ENCODE peak calls at places on chromosomes 13 and 19, in five cellular contexts. C, S, L, W and E are unnamed samples.
A peak's percentile ranks its signal among the peaks of the same experiment; 100 is the strongest.

GRCh38 chr19:50377517-50377916 is 1.3 kb downstream of the NR1H2 start:
- DNase-seq in C (no peak), S (peak; percentile 72), L (no peak), W (no peak), E (no peak)

GRCh38 chr19:1269478-1270167 is 491 bp downstream of the CIRBP start:
- DNase-seq in C (no peak), S (peak; percentile 87), L (no peak), W (peak; percentile 66), E (peak; percentile 79)

GRCh38 chr19:16541526-16542044 is 652 bp downstream of the CHERP start:
- DNase-seq in C (no peak), S (no peak), L (no peak), W (no peak), E (no peak)

GRCh38 chr13:96967248-96967745 is 27.0 kb downstream of the OXGR1 start:
- DNase-seq in C (no peak), S (peak; percentile 64), L (no peak), W (peak; percentile 25), E (no peak)

GRCh38 chr19:5137571-5138124 is 168.7 kb downstream of the KDM4B start:
- DNase-seq in C (no peak), S (no peak), L (peak; percentile 66), W (no peak), E (peak; percentile 92)

GRCh38 chr13:111474136-111475002 is 153.9 kb downstream of the TEX29 start:
- DNase-seq in C (no peak), S (peak; percentile 57), L (peak; percentile 25), W (peak; percentile 18), E (no peak)

GRCh38 chr19:35013047-35013819 is 13.1 kb downstream of the GRAMD1A start:
- DNase-seq in C (no peak), S (peak; percentile 78), L (no peak), W (peak; percentile 48), E (peak; percentile 89)

GRCh38 chr13:24619302-24619701 is 60.9 kb upstream of the ATP12A start:
- DNase-seq in C (no peak), S (no peak), L (no peak), W (no peak), E (no peak)

GRCh38 chr13:110806636-110807035 is 93.1 kb downstream of the ING1 start:
- DNase-seq in C (no peak), S (no peak), L (no peak), W (no peak), E (no peak)

GRCh38 chr19:39419003-39419402 is 6.5 kb downstream of the PLEKHG2 start:
- DNase-seq in C (no peak), S (no peak), L (no peak), W (no peak), E (no peak)

GRCh38 chr19:618674-619285 is 14.6 kb downstream of the POLRMT start:
- DNase-seq in C (no peak), S (no peak), L (no peak), W (no peak), E (no peak)

GRCh38 chr13:47603365-47603764 is 397.7 kb downstream of the SUCLA2 start:
- DNase-seq in C (no peak), S (no peak), L (no peak), W (no peak), E (no peak)

GRCh38 chr13:40115456-40115855 is 460.0 kb downstream of the COG6 start:
- DNase-seq in C (no peak), S (no peak), L (no peak), W (no peak), E (no peak)

GRCh38 chr13:40116008-40116407 is 460.5 kb downstream of the COG6 start:
- DNase-seq in C (peak; percentile 48), S (peak; percentile 56), L (no peak), W (peak; percentile 73), E (no peak)

GRCh38 chr13:40118337-40118736 is 462.9 kb downstream of the COG6 start:
- DNase-seq in C (no peak), S (no peak), L (no peak), W (no peak), E (no peak)

GRCh38 chr13:40113644-40114304 is 458.3 kb downstream of the COG6 start:
- DNase-seq in C (no peak), S (no peak), L (no peak), W (no peak), E (no peak)

GRCh38 chr13:40114305-40114896 is 458.9 kb downstream of the COG6 start:
- DNase-seq in C (no peak), S (no peak), L (no peak), W (no peak), E (no peak)
- TF ChIP-seq CREB1 in C (no peak), S (no peak), L (no peak), W (no peak), E (no peak)

GRCh38 chr19:40690050-40690698 is at the start of gene NUMBL:
- DNase-seq in C (no peak), S (no peak), L (no peak), W (no peak), E (no peak)

GRCh38 chr19:40693150-40693788 is 2.8 kb upstream of the NUMBL start:
- DNase-seq in C (no peak), S (no peak), L (no peak), W (no peak), E (no peak)

GRCh38 chr19:40692212-40692551 is 1.7 kb upstream of the NUMBL start:
- DNase-seq in C (no peak), S (no peak), L (no peak), W (no peak), E (no peak)

GRCh38 chr19:40690699-40691420 is 409 bp upstream of the NUMBL start:
- DNase-seq in C (peak; percentile 53), S (peak; percentile 97), L (peak; percentile 70), W (no peak), E (peak; percentile 91)

DNA sequence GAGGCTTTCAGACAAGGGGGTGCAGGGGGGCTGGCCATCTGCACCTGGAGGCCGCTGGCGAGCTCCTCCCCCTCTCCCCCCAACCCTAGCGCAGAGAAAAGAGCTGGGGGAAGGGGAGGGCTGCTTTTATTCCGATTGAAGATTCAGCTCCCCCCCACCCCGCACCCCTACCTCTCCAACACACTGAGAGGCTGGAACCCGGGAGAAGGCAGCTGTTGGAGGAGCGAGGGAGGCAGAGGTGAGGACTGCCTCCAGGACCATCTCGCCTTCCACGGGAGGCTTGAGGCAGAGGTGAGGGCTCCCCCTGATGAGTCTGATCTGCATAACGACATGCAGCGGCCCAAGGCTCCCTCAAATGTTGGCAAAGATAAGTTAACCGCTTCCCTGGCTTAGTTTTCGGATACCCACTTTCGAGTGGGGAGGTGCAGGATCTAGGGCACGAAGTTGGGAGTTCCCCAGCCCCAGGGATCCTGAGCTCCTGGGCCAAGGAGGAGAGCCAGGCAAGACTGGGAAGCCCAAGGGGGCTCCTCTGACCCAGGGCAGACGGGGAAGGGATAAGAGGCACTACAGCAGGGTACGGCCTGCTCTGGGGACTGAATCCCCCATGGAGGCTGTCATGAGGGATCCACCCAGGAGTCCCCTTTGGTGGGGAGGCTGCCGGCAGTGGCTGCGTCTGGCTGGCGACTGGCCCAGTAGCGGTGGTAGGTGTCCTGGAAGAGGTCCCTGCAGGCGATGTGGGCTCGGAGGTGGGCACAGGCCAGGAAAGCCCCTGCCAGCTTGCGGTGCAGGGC is 1.2 kb upstream of the NUMBL start:
- DNase-seq in C (no peak), S (peak; percentile 54), L (no peak), W (no peak), E (no peak)
- TF ChIP-seq ATF3 in C (no peak), S (no peak), L (no peak), W (no peak), E (no peak)

GRCh38 chr13:20193924-20194631 is 1.3 kb upstream of the GJB2 start:
- DNase-seq in C (no peak), S (no peak), L (no peak), W (no peak), E (no peak)

GRCh38 chr13:20193142-20193923 is 595 bp upstream of the GJB2 start:
- DNase-seq in C (no peak), S (no peak), L (no peak), W (no peak), E (no peak)

GRCh38 chr13:20191902-20192469 is 752 bp downstream of the GJB2 start:
- DNase-seq in C (no peak), S (no peak), L (no peak), W (no peak), E (peak; percentile 53)

GRCh38 chr13:20191311-20191901 is 1.3 kb downstream of the GJB2 start:
- DNase-seq in C (no peak), S (no peak), L (no peak), W (no peak), E (no peak)

DNA sequence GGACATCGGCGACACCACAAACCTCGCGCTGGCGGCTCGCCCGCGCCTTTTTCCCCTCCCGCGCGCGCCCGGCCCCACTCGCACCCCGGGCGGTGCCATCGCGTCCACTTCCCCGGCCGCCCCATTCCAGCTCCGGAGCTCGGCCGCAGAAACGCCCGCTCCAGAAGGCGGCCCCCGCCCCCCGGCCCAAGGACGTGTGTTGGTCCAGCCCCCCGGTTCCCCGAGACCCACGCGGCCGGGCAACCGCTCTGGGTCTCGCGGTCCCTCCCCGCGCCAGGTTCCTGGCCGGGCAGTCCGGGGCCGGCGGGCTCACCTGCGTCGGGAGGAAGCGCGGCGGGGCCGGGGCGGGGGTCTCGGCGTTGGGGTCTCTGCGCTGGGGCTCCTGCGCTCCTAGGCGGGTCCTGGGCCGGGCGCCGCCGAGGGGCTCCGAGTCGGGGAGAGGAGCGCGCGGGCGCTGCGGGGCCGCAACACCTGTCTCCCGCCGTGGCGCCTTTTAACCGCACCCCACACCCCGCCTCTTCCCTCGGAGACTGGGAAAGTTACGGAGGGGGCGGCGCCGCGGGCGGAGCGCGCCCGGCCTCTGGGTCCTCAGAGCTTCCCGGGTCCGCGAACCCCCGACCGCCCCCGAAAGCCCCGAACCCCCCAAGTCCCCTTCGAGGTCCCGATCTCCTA is at the start of gene GJB2:
- DNase-seq in C (no peak), S (no peak), L (no peak), W (no peak), E (peak; percentile 28)
- TF ChIP-seq ATF2 in C (no peak), S (no peak), L (no peak), W (no peak), E (no peak)

GRCh38 chr13:48626077-48626449 is 27.7 kb upstream of the CYSLTR2 start:
- DNase-seq in C (no peak), S (no peak), L (no peak), W (peak; percentile 91), E (no peak)
- TF ChIP-seq CREB1 in C (no peak), S (no peak), L (no peak), W (peak; percentile 49), E (no peak)